ENCODE peak calls at places on chromosomes 2 and 18, in seven cellular contexts. O is mucosa of descending colon; Q is PC-9; X is effector memory CD4-positive, alpha-beta T cell; T is right cardiac atrium; Y is CD8-positive, alpha-beta memory T cell; L is fibroblast of lung. N is an unnamed sample. For H3K9me3, the result is how much of the 10 kb centered on the place peaks cover.

GRCh38 chr2:128632491-128632780 is 313.8 kb upstream of the HS6ST1 start:
- DNase-seq in O (no peak), Q (no peak), X (no peak), T (no peak), Y (no peak), L (no peak), N (no peak)

GRCh38 chr2:64015386-64015785 is 3.8 kb downstream of the VPS54 start:
- DNase-seq in O (no peak), Q (no peak), X (no peak), T (no peak), Y (no peak), L (no peak), N (no peak)

GRCh38 chr2:207223051-207223450 is 57.3 kb upstream of the KLF7 start:
- DNase-seq in O (no peak), Q (no peak), X (no peak), T (no peak), Y (no peak), L (peak), N (no peak)

GRCh38 chr2:40168032-40168431 is 283.9 kb downstream of the SLC8A1 start:
- DNase-seq in O (no peak), Q (peak), X (no peak), T (no peak), Y (no peak), L (no peak), N (peak)

GRCh38 chr2:106107509-106108131 is 86.5 kb downstream of the UXS1 start:
- DNase-seq in O (no peak), Q (no peak), X (peak), T (no peak), Y (no peak), L (peak), N (no peak)

GRCh38 chr2:201151127-201152074 is 31.5 kb upstream of the CASP10 start:
- DNase-seq in O (no peak), Q (peak), X (no peak), T (no peak), Y (no peak), L (peak), N (no peak)

GRCh38 chr2:200159366-200159720 is 147.2 kb upstream of the SPATS2L start:
- DNase-seq in O (no peak), Q (peak), X (no peak), T (no peak), Y (no peak), L (peak), N (peak)

GRCh38 chr2:47108638-47109372 is 46.3 kb downstream of the STPG4 start:
- DNase-seq in O (no peak), Q (peak), X (no peak), T (no peak), Y (no peak), L (no peak), N (no peak)

GRCh38 chr2:241350878-241351639 is 5.0 kb upstream of the FARP2 start:
- DNase-seq in O (no peak), Q (no peak), X (no peak), T (no peak), Y (no peak), L (no peak), N (peak)

GRCh38 chr18:3441290-3441689 is 8.7 kb upstream of the TGIF1 start:
- DNase-seq in O (no peak), Q (no peak), X (no peak), T (no peak), Y (no peak), L (no peak), N (peak)

GRCh38 chr2:177622516-177622915 is 229.9 kb downstream of the AGPS start:
- DNase-seq in O (no peak), Q (no peak), X (no peak), T (no peak), Y (no peak), L (no peak), N (peak)

GRCh38 chr2:2795438-2796091 is 464.5 kb upstream of the MYT1L start:
- DNase-seq in O (no peak), Q (no peak), X (no peak), T (no peak), Y (no peak), L (no peak), N (no peak)

GRCh38 chr18:51030537-51031258 is 685 bp downstream of the SMAD4 start:
- DNase-seq in O (peak), Q (peak), X (peak), T (peak), Y (peak), L (peak), N (peak)

GRCh38 chr2:188285049-188285448 is 6.6 kb upstream of the GULP1 start:
- DNase-seq in O (no peak), Q (no peak), X (no peak), T (no peak), Y (no peak), L (no peak), N (no peak)

GRCh38 chr2:152200101-152200500 is 24.5 kb upstream of the STAM2 start:
- DNase-seq in O (no peak), Q (no peak), X (no peak), T (no peak), Y (no peak), L (peak), N (no peak)

GRCh38 chr18:58960946-58961722 is 96.5 kb downstream of the ZNF532 start:
- DNase-seq in O (no peak), Q (no peak), X (no peak), T (no peak), Y (no peak), L (peak), N (no peak)

GRCh38 chr2:186572705-186573104 is 17.2 kb upstream of the ITGAV start:
- DNase-seq in O (no peak), Q (peak), X (no peak), T (no peak), Y (no peak), L (no peak), N (no peak)

GRCh38 chr2:8732601-8733000 is 50.7 kb downstream of the ID2 start:
- DNase-seq in O (no peak), Q (no peak), X (no peak), T (no peak), Y (no peak), L (no peak), N (no peak)

GRCh38 chr2:232435805-232436204 is 20.1 kb upstream of the ALPI start:
- DNase-seq in O (no peak), Q (no peak), X (no peak), T (no peak), Y (no peak), L (no peak), N (no peak)

GRCh38 chr18:37334494-37335125 is 231.0 kb downstream of the CELF4 start:
- DNase-seq in O (no peak), Q (no peak), X (no peak), T (no peak), Y (no peak), L (peak), N (no peak)

GRCh38 chr18:902179-902718 is 2.4 kb upstream of the ADCYAP1 start:
- DNase-seq in O (no peak), Q (no peak), X (no peak), T (no peak), Y (no peak), L (peak), N (no peak)

GRCh38 chr18:46718501-46719341 is 38.1 kb downstream of the ST8SIA5 start:
- DNase-seq in O (no peak), Q (no peak), X (no peak), T (no peak), Y (no peak), L (peak), N (no peak)

GRCh38 chr18:11751305-11752115 is 62.4 kb downstream of the GNAL start:
- DNase-seq in O (no peak), Q (no peak), X (no peak), T (no peak), Y (no peak), L (no peak), N (no peak)
- H3K4me3 ChIP-seq in O (no peak), Q (no peak), X (no peak), T (peak), Y (no peak), L (no peak), N (no peak)

DNA sequence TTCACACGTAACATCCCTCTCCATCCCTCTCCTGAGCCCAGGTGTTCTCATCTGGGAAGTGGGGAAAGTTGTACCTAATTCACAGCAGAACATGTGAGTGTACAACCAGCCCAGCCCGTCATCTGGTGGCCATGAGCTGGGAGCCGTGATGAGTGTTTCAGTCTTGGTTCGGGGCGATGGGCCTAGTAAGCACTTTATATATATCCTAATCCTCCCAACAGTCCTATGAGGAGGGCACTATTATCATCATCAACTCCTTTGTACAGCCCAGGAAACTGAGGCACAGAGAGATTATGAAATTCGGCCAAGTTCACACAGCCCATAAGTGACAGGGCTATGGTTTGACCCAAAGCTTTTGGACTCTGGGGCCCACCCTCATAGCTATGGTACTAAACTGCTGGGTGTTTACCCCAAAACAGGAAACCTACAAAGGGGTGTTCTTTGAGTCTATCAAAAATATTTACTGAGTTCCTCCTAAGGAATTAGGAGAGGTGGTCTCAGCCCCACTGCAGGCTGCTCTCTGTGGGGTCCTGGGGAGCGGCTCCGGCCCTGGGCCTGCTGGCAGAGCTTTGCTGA is 45.7 kb downstream of the SDC1 start:
- DNase-seq in O (no peak), Q (no peak), X (no peak), T (no peak), Y (no peak), L (no peak), N (no peak)
- H3K9me3 ChIP-seq in O (under half), Q (under half), X (under half), T (under half), Y (under half), L (under half), N (under half)

GRCh38 chr2:20217041-20217970 is 7.6 kb downstream of the SDC1 start:
- DNase-seq in O (peak), Q (no peak), X (no peak), T (no peak), Y (no peak), L (peak), N (no peak)
- H3K4me3 ChIP-seq in O (no peak), Q (no peak), X (no peak), T (no peak), Y (no peak), L (no peak), N (no peak)

GRCh38 chr2:51165534-51166260 is 133.8 kb upstream of the NRXN1 start:
- DNase-seq in O (no peak), Q (no peak), X (no peak), T (no peak), Y (no peak), L (no peak), N (no peak)
- H3K9me3 ChIP-seq in O (under half), Q (under half), X (under half), T (under half), Y (under half), L (under half), N (under half)

GRCh38 chr18:79246309-79247108 is 149.2 kb upstream of the NFATC1 start:
- DNase-seq in O (peak), Q (peak), X (peak), T (peak), Y (peak), L (peak), N (peak)
- H3K4me3 ChIP-seq in O (no peak), Q (peak), X (peak), T (no peak), Y (peak), L (no peak), N (no peak)

N was measured in Caco-2.